ENCODE peak calls at places on chromosomes 2 and 18, in eight cellular contexts. O is CD4-positive, alpha-beta memory T cell; R is HAP-1; W is breast epithelium; J is iPS DF 6.9; M is AG04450; Z is right lobe of liver; D is psoas muscle. E is an unnamed sample.

GRCh38 chr2:173978447-173978846 is 13.3 kb upstream of the SP3 start:
- DNase-seq in Z (no peak), W (no peak), O (no peak), J (no peak), M (no peak), D (no peak), R (no peak), E (no peak)

GRCh38 chr2:173106959-173107628 is 31.4 kb downstream of the MAP3K20 start:
- DNase-seq in O (no peak), R (no peak), Z (no peak), D (no peak), J (no peak), W (no peak), M (no peak), E (no peak)

GRCh38 chr2:100180503-100180902 is 38.1 kb upstream of the AFF3 start:
- DNase-seq in Z (no peak), M (no peak), R (no peak), J (no peak), O (no peak), W (no peak), D (no peak), E (no peak)

GRCh38 chr2:140863713-140864112 is 1267.1 kb downstream of the LRP1B start:
- DNase-seq in D (no peak), Z (no peak), M (peak), O (no peak), J (no peak), W (no peak), R (peak), E (peak)

GRCh38 chr2:15788458-15789229 is 151.7 kb upstream of the MYCN start:
- DNase-seq in M (no peak), Z (no peak), O (no peak), W (no peak), R (no peak), J (no peak), D (no peak), E (no peak)

GRCh38 chr2:144330951-144331651 is 188.8 kb downstream of the ZEB2 start:
- DNase-seq in Z (no peak), R (no peak), J (no peak), W (no peak), M (no peak), O (peak), D (no peak), E (no peak)

GRCh38 chr2:168246483-168247340 is 683 bp downstream of the STK39 start:
- DNase-seq in Z (peak), W (peak), O (peak), J (no peak), D (peak), M (no peak), R (peak), E (peak)

GRCh38 chr2:233165895-233166661 is 85.4 kb upstream of the ATG16L1 start:
- DNase-seq in J (no peak), R (no peak), D (peak), W (peak), M (no peak), Z (peak), O (peak), E (no peak)

GRCh38 chr2:71926860-71927756 is 220.6 kb downstream of the CYP26B1 start:
- DNase-seq in Z (no peak), O (no peak), W (no peak), D (no peak), J (no peak), M (no peak), R (no peak), E (no peak)

GRCh38 chr2:104521247-104521646 is 332.7 kb upstream of the POU3F3 start:
- DNase-seq in Z (no peak), W (no peak), R (no peak), J (peak), O (no peak), M (no peak), D (no peak), E (peak)

GRCh38 chr2:26376799-26377198 is 24.9 kb upstream of the DRC1 start:
- DNase-seq in Z (no peak), O (no peak), W (no peak), D (no peak), R (no peak), M (no peak), J (no peak), E (no peak)

DNA sequence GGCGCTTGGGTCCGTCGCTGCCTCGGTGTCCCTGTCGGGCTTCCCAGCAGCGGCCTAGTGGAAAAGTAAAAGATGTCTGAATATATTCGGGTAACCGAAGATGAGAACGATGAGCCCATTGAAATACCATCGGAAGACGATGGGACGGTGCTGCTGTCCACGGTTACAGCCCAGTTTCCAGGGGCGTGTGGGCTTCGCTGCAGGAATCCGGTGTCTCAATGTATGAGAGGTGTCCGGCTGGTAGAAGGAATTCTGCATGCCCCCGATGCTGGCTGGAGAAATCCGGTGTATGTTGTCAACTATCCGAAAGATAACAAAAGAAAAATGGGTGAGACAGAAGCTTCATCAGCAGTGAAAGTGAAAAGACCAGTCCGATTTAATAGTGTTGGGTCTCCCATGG is 8.0 kb downstream of the HES6 start:
- DNase-seq in W (no peak), O (no peak), R (no peak), Z (no peak), D (no peak), M (no peak), J (no peak), E (no peak)
- H3K4me3 ChIP-seq in W (no peak), O (no peak), R (no peak), Z (no peak), D (peak), M (no peak), J (no peak), E (no peak)

GRCh38 chr18:69948919-69949537 is 1.4 kb upstream of the CD226 start:
- DNase-seq in W (no peak), J (no peak), D (no peak), M (no peak), R (no peak), Z (peak), O (no peak), E (no peak)

GRCh38 chr18:69944434-69944833 is 3.2 kb downstream of the CD226 start:
- DNase-seq in D (no peak), O (no peak), W (no peak), M (no peak), Z (no peak), J (no peak), R (no peak), E (no peak)

GRCh38 chr18:69947361-69948106 is at the start of gene CD226:
- DNase-seq in R (no peak), Z (no peak), O (peak), J (no peak), D (no peak), M (no peak), W (no peak), E (no peak)

GRCh38 chr18:69945220-69946114 is 2.2 kb downstream of the CD226 start:
- DNase-seq in R (no peak), Z (no peak), J (no peak), D (no peak), O (no peak), W (no peak), M (no peak), E (no peak)

DNA sequence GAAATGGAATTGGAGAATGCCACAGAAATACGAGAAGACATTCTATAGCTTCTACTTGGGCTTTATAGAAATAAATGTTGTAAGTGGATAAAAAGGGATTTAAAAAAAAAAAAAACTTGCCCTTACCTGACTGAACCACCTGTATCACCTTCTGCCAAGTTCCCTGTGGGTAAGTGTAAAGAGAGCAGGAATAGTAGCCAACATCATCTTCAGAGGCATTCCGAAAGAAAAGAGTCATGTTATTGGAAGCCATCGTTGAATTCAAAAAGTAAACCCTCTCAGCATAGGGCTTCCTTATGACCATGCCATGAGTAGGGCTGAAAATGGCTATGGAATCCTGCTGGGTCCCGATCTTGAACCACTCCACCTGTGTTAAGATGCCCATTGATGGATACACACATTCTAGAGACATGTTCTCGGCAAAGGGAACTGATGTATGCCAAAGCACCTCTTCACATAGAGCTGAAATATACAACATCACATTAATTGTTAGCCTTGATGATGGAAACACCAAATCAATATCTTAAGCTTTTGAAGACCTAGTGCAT is 991 bp downstream of the CD226 start:
- DNase-seq in D (no peak), W (no peak), Z (no peak), J (no peak), O (no peak), R (no peak), M (no peak), E (no peak)
- H3K4me3 ChIP-seq in D (no peak), W (no peak), Z (no peak), J (no peak), O (peak), R (no peak), M (no peak), E (no peak)

GRCh38 chr2:172084734-172085459 is 410 bp upstream of the DLX1 start:
- DNase-seq in R (peak), W (no peak), M (peak), O (no peak), Z (no peak), D (peak), J (no peak), E (peak)
- H3K4me3 ChIP-seq in R (peak), W (peak), M (peak), O (peak), Z (peak), D (peak), J (peak), E (peak)

DNA sequence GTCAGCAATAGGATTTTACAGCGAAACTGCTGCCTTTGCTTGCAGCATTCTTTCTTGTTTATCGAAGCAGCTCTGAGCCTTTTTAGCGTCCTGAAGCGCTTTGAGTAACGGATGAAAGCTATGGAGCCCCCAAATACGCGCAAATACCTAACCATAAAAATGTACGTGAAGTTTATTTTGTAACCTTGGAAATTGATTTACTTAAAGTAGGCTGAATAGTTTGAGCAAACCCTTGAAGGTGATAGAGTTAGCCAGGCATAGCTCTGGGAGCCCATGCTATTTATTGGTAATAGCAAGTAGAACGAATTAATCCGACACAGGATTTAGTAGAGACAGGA is 183 bp upstream of the ACADL start:
- DNase-seq in W (no peak), O (no peak), M (no peak), Z (no peak), R (no peak), J (no peak), D (no peak), E (no peak)
- H3K4me3 ChIP-seq in W (peak), O (no peak), M (peak), Z (peak), R (peak), J (peak), D (peak), E (peak)

GRCh38 chr2:134280726-134281125 is 26.9 kb downstream of the MGAT5 start:
- DNase-seq in M (no peak), O (no peak), D (no peak), Z (no peak), R (no peak), J (no peak), W (no peak), E (no peak)

GRCh38 chr2:134279417-134279816 is 25.5 kb downstream of the MGAT5 start:
- DNase-seq in Z (no peak), J (no peak), D (no peak), W (no peak), O (no peak), M (no peak), R (no peak), E (no peak)

GRCh38 chr2:134281815-134282419 is 28.0 kb downstream of the MGAT5 start:
- DNase-seq in M (no peak), D (no peak), R (no peak), W (no peak), J (no peak), O (no peak), Z (no peak), E (no peak)

GRCh38 chr2:134278546-134278945 is 24.7 kb downstream of the MGAT5 start:
- DNase-seq in Z (no peak), D (no peak), O (no peak), J (no peak), R (no peak), W (no peak), M (no peak), E (no peak)

GRCh38 chr2:134280231-134280630 is 26.4 kb downstream of the MGAT5 start:
- DNase-seq in R (no peak), W (no peak), J (no peak), O (no peak), D (no peak), M (no peak), Z (no peak), E (no peak)
- H3K4me3 ChIP-seq in R (no peak), W (no peak), J (no peak), O (no peak), D (no peak), M (no peak), Z (no peak), E (no peak)

DNA sequence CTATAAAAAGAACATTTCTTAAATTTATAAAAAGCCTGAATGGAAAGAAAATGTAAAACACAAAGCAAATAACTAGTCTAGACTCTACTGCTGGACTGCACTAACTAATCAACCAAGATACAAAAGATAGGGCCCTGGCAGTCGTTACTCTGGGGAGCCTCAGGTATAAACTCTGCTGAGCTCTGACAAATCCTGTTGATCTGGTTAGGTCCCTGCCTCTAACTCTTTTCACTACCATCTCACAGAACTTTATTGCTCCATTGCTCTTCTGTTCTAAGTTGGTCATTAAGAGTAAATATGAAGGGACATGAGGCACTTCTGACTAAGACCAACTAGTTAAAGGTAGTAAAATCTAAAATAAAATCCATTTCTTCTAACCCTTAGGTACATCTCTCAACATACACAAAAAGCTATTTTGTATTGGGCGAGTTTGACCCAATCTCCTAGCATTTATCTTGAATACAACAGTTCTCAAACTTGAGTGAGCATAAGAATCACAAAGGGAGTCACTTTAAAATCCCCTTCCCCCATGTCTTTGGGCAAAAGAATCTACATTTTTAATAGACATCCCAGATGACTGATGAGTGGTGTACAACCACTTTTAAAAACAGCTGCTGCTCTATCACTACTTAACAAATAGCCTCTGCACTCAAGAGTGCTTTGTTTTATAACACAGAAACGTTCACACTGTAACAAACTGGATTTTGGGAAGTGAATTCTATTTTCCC is 2.5 kb downstream of the CHN1 start:
- DNase-seq in O (no peak), R (peak), W (no peak), M (no peak), D (no peak), Z (no peak), J (no peak), E (no peak)
- H3K4me3 ChIP-seq in O (no peak), R (no peak), W (no peak), M (no peak), D (no peak), Z (no peak), J (no peak), E (no peak)

DNA sequence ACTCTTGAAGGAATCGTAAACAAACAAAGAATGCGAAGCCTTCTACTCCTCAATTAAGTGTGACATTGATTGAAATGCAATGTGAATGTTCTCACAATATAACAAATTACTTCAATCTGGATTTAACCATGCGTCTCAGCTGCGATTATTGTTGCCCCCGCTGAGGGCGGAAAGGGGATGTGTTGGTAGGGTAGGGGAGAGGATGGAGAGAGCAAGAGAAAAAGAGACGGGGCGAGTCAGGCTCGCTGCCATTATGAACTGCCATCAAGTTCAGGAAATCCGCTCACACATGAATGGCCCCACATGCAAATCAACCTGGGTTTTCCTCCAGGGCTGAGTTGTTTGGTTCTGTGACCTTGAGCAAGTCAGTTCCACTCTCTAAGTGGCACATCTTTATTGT is 129.8 kb downstream of the PXDN start:
- DNase-seq in M (no peak), Z (no peak), O (no peak), D (no peak), W (no peak), R (no peak), J (no peak), E (no peak)
- H3K4me3 ChIP-seq in M (no peak), Z (no peak), O (no peak), D (no peak), W (no peak), R (no peak), J (no peak), E (no peak)

DNA sequence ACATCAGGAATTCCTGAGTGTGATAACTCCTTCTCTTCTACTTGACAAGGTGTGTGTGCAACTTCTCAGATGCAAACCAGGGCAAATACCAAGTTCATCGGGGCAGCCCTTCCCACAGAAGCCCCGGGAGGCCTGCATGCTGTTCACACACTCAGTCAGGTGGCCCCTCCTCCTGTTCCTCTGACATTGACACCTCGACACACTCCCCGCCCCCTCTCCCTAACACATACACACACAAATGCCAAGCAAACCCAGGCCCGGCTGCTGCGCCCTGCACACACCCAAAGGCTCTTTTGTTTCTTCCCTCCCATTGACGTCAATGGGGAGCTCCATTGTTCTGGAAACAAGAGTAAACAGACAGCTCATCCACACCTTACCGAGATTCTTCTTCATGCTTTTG is 1.7 kb upstream of the PER2 start:
- DNase-seq in D (peak), R (peak), O (no peak), W (peak), Z (peak), M (no peak), J (no peak), E (no peak)
- H3K4me3 ChIP-seq in D (no peak), R (no peak), O (no peak), W (no peak), Z (no peak), M (no peak), J (no peak), E (no peak)